ENCODE peak calls at places on chromosomes 13 and 19, in seven cellular contexts. E, K, V, R, B, J and O are unnamed samples.

GRCh38 chr13:53848546-53848945 is 819.9 kb downstream of the OLFM4 start:
- DNase-seq in E (no peak), K (no peak), V (no peak), R (no peak), B (no peak), J (no peak), O (no peak)

GRCh38 chr19:45068041-45068440 is 8.2 kb downstream of the ZNF296 start:
- DNase-seq in E (no peak), K (no peak), V (no peak), R (no peak), B (no peak), J (no peak), O (no peak)

GRCh38 chr19:45607071-45608029 is 5.3 kb upstream of the GPR4 start:
- DNase-seq in E (peak), K (peak), V (peak), R (peak), B (peak), J (peak), O (no peak)

GRCh38 chr13:26721251-26721939 is 39.2 kb downstream of the GPR12 start:
- DNase-seq in E (no peak), K (no peak), V (no peak), R (no peak), B (no peak), J (no peak), O (no peak)

GRCh38 chr19:3369337-3370213 is 3.2 kb downstream of the NFIC start:
- DNase-seq in E (peak), K (no peak), V (peak), R (peak), B (peak), J (peak), O (no peak)

GRCh38 chr19:19305066-19305465 is 15.2 kb downstream of the SUGP1 start:
- DNase-seq in E (no peak), K (no peak), V (no peak), R (no peak), B (no peak), J (no peak), O (no peak)

GRCh38 chr19:49530708-49531107 is 2.9 kb downstream of the RCN3 start:
- DNase-seq in E (no peak), K (no peak), V (no peak), R (no peak), B (no peak), J (no peak), O (no peak)

GRCh38 chr19:6271721-6272410 is 7.9 kb downstream of the MLLT1 start:
- DNase-seq in E (peak), K (no peak), V (peak), R (peak), B (peak), J (no peak), O (no peak)

GRCh38 chr19:4647676-4648644 is 8.6 kb downstream of the TNFAIP8L1 start:
- DNase-seq in E (peak), K (peak), V (peak), R (no peak), B (peak), J (no peak), O (no peak)

GRCh38 chr13:111513766-111514611 is 193.5 kb downstream of the TEX29 start:
- DNase-seq in E (no peak), K (no peak), V (no peak), R (no peak), B (peak), J (no peak), O (no peak)

GRCh38 chr19:17260842-17261325 is 3.7 kb downstream of the USHBP1 start:
- DNase-seq in E (peak), K (peak), V (peak), R (peak), B (peak), J (peak), O (peak)

GRCh38 chr13:41398494-41399190 is 58.7 kb upstream of the RGCC start:
- DNase-seq in E (no peak), K (no peak), V (no peak), R (no peak), B (no peak), J (no peak), O (peak)

GRCh38 chr13:80463673-80464352 is 122.9 kb upstream of the SPRY2 start:
- DNase-seq in E (no peak), K (no peak), V (no peak), R (no peak), B (no peak), J (peak), O (no peak)

GRCh38 chr13:31982540-31982939 is 49.0 kb upstream of the FRY start:
- DNase-seq in E (peak), K (no peak), V (no peak), R (peak), B (no peak), J (peak), O (no peak)

GRCh38 chr13:40464349-40464748 is 202.1 kb downstream of the FOXO1 start:
- DNase-seq in E (no peak), K (no peak), V (no peak), R (no peak), B (no peak), J (no peak), O (no peak)

GRCh38 chr13:62418872-62419271 is 1003.2 kb upstream of the PCDH20 start:
- DNase-seq in E (no peak), K (no peak), V (no peak), R (peak), B (no peak), J (no peak), O (peak)

DNA sequence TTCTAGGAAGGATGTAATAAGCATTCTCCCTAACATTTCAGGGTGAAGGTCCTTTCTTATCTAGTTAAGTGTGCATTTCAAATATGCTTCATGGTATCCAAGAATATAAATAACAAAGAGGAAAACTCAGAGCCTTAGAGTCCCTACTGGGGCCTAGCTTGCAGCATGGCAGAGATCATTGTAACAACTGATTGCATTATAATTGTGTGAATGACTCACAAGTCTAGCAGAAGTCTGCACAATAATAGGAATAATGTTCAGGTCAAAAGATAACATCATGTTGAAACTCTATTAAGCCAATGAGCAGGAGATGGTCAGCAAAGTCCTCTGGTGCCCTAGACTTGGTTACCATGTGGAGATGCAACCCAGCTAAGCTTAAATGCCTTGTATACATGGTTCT is 3.4 kb downstream of the POSTN start:
- DNase-seq in E (peak), K (no peak), V (no peak), R (peak), B (no peak), J (peak), O (no peak)
- H3K9ac ChIP-seq in E (no peak), K (no peak), V (no peak), R (no peak), B (no peak), J (no peak), O (no peak)

GRCh38 chr19:13012690-13013608 is 17.7 kb downstream of the NFIX start:
- DNase-seq in E (peak), K (no peak), V (peak), R (peak), B (peak), J (peak), O (no peak)
- H3K9ac ChIP-seq in E (peak), K (no peak), V (no peak), R (peak), B (peak), J (peak), O (peak)

DNA sequence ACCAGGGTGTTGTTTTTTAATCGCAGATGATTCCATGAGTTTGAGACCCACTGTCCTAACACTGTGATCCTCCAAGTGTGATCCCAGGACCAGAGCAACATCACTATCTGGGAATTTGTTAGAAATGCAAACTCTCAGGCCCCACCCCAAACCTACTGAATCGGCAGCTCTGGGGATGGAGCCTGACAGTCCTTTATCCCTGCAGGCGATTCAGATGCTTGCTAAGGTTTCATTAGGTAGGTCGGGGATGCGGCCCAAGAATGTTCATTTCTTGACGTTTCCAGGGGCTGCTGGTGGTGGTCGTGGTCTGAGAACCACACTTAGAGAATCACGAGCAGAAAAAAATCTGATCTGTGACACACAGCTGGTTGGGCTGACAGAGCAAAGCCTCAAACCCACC is 1.4 kb upstream of the FARP1 start:
- DNase-seq in E (no peak), K (no peak), V (peak), R (no peak), B (no peak), J (no peak), O (no peak)
- H3K9ac ChIP-seq in E (no peak), K (no peak), V (peak), R (no peak), B (no peak), J (no peak), O (no peak)

GRCh38 chr19:57319869-57320179 is 448 bp upstream of the ZNF543 start:
- DNase-seq in E (no peak), K (no peak), V (no peak), R (no peak), B (no peak), J (no peak), O (no peak)
- H3K9ac ChIP-seq in E (peak), K (no peak), V (peak), R (peak), B (peak), J (peak), O (peak)